ENCODE peak calls at places on chromosomes 3 and 15, in seven cellular contexts. G is hepatocyte; I is H7; Z is CD4-positive, alpha-beta memory T cell; T is activated CD4-positive, alpha-beta memory T cell treated with anti-CD3 and anti-CD28 coated beads, Interleukin-2, amount 10 ng/mL, durations not matched to agents 7 days and 5 days; P is activated naive CD8-positive, alpha-beta T cell treated with anti-CD3 and anti-CD28 coated beads for 36 hours; H is activated CD4-positive, alpha-beta T cell treated with anti-CD3 and anti-CD28 coated beads, Interleukin-2, amount 10 ng/mL, durations not matched to agents 7 days and 5 days. F is an unnamed sample.
A peak's percentile ranks its signal among the peaks of the same experiment; 100 is the strongest.

GRCh38 chr15:25849431-25849921 is 13.7 kb downstream of the ATP10A start:
- DNase-seq in Z (no peak), G (peak; percentile 65), H (no peak), P (peak; percentile 41), I (peak; percentile 50), T (no peak), F (no peak)

GRCh38 chr3:197516517-197516889 is 39.3 kb downstream of the BDH1 start:
- DNase-seq in G (peak; percentile 87), P (peak; percentile 37), T (no peak), I (no peak), Z (no peak), H (no peak), F (peak; percentile 33)

GRCh38 chr3:188326111-188326510 is 172.2 kb downstream of the LPP start:
- DNase-seq in G (no peak), T (no peak), P (no peak), I (no peak), H (no peak), Z (no peak), F (no peak)

GRCh38 chr15:96337991-96338771 is 7.7 kb downstream of the NR2F2 start:
- DNase-seq in Z (no peak), T (no peak), I (peak; percentile 29), G (no peak), P (no peak), H (no peak), F (no peak)

GRCh38 chr3:158395421-158395820 is 175.6 kb upstream of the MLF1 start:
- DNase-seq in G (no peak), H (no peak), Z (no peak), P (no peak), I (no peak), T (no peak), F (no peak)

GRCh38 chr15:101159936-101160770 is 91.7 kb downstream of the CHSY1 start:
- DNase-seq in H (no peak), I (no peak), G (no peak), T (no peak), Z (no peak), P (no peak), F (peak; percentile 54)

GRCh38 chr3:100463002-100463401 is 29.4 kb upstream of the TMEM45A start:
- DNase-seq in T (no peak), Z (peak; percentile 1), P (no peak), I (peak; percentile 67), G (peak; percentile 79), H (peak; percentile 44), F (no peak)

GRCh38 chr15:56893349-56893678 is 25.1 kb upstream of the TCF12 start:
- DNase-seq in Z (no peak), I (no peak), H (no peak), T (no peak), G (no peak), P (no peak), F (no peak)

GRCh38 chr15:76994971-76995945 is at the start of gene PSTPIP1:
- DNase-seq in P (peak; percentile 77), G (no peak), H (peak; percentile 78), I (peak; percentile 62), T (peak; percentile 84), Z (peak; percentile 65), F (peak; percentile 96)

GRCh38 chr15:35626984-35627383 is 81.0 kb upstream of the DPH6 start:
- DNase-seq in Z (no peak), I (no peak), T (no peak), P (no peak), G (no peak), H (no peak), F (no peak)

GRCh38 chr3:118938183-118938961 is 96.3 kb downstream of the IGSF11 start:
- DNase-seq in Z (no peak), T (no peak), H (no peak), G (peak; percentile 32), P (no peak), I (no peak), F (no peak)

GRCh38 chr3:38022887-38023709 is 6.3 kb downstream of the PLCD1 start:
- DNase-seq in T (no peak), I (no peak), H (no peak), G (peak; percentile 2), P (no peak), Z (no peak), F (peak; percentile 77)

GRCh38 chr3:171680690-171681416 is 129.4 kb downstream of the PLD1 start:
- DNase-seq in Z (no peak), P (no peak), H (no peak), T (no peak), G (no peak), I (no peak), F (no peak)

GRCh38 chr3:73353661-73354217 is 271.0 kb downstream of the PDZRN3 start:
- DNase-seq in G (no peak), H (no peak), T (no peak), I (peak; percentile 19), P (no peak), Z (no peak), F (no peak)

GRCh38 chr3:127746400-127747057 is 73.8 kb downstream of the ABTB1 start:
- DNase-seq in I (no peak), P (no peak), T (no peak), H (no peak), G (peak; percentile 71), Z (no peak), F (peak; percentile 31)

GRCh38 chr3:36688815-36689214 is 75.5 kb downstream of the DCLK3 start:
- DNase-seq in P (no peak), Z (no peak), H (no peak), T (no peak), I (no peak), G (no peak), F (no peak)

GRCh38 chr3:128554100-128554464 is 61.1 kb upstream of the GATA2 start:
- DNase-seq in T (no peak), G (no peak), P (no peak), H (no peak), Z (no peak), I (no peak), F (no peak)

GRCh38 chr15:49063402-49064280 is 17.4 kb upstream of the SECISBP2L start:
- DNase-seq in I (peak; percentile 33), T (no peak), Z (no peak), G (no peak), H (no peak), P (no peak), F (no peak)

GRCh38 chr15:93087825-93088199 is 1.2 kb downstream of the RGMA start:
- DNase-seq in I (peak; percentile 86), Z (peak; percentile 68), H (peak; percentile 76), T (peak; percentile 81), G (peak; percentile 73), P (peak; percentile 63), F (peak; percentile 82)

GRCh38 chr3:100289339-100289738 is 28.5 kb downstream of the TBC1D23 start:
- DNase-seq in Z (no peak), G (no peak), T (no peak), I (no peak), H (no peak), P (no peak), F (no peak)

GRCh38 chr3:78728406-78729145 is 1039.2 kb downstream of the ROBO1 start:
- DNase-seq in P (no peak), I (peak; percentile 2), H (no peak), G (peak; percentile 64), T (no peak), Z (no peak), F (no peak)

GRCh38 chr15:81261172-81261808 is 62.7 kb downstream of the STARD5 start:
- DNase-seq in T (no peak), P (no peak), Z (no peak), H (no peak), G (no peak), I (no peak), F (no peak)

GRCh38 chr15:34158355-34158754 is 51.5 kb downstream of the KATNBL1 start:
- DNase-seq in G (no peak), I (no peak), H (no peak), Z (no peak), P (no peak), T (no peak), F (no peak)

GRCh38 chr3:114887806-114888205 is 259.3 kb downstream of the ZBTB20 start:
- DNase-seq in P (no peak), G (no peak), Z (no peak), T (no peak), H (no peak), I (no peak), F (no peak)

GRCh38 chr3:37974928-37975223 is 15.7 kb upstream of the VILL start:
- DNase-seq in T (no peak), I (no peak), G (no peak), P (no peak), H (no peak), Z (no peak), F (no peak)

GRCh38 chr3:61252836-61253235 is 1.6 kb upstream of the FHIT start:
- DNase-seq in G (no peak), H (no peak), Z (no peak), T (no peak), P (no peak), I (no peak), F (no peak)

GRCh38 chr3:69504232-69504631 is 118.3 kb upstream of the FRMD4B start:
- DNase-seq in P (no peak), Z (no peak), H (no peak), G (no peak), T (no peak), I (no peak), F (no peak)

GRCh38 chr15:39230205-39230916 is 350.5 kb upstream of the THBS1 start:
- DNase-seq in H (no peak), Z (no peak), P (no peak), I (no peak), T (no peak), G (no peak), F (no peak)

GRCh38 chr15:58108117-58108516 is 30.1 kb upstream of the AQP9 start:
- DNase-seq in T (no peak), G (no peak), H (no peak), I (no peak), P (no peak), Z (no peak), F (no peak)

GRCh38 chr3:184688251-184688851 is 23.5 kb downstream of the MAGEF1 start:
- DNase-seq in T (no peak), G (no peak), Z (no peak), I (peak; percentile 41), H (no peak), P (no peak), F (no peak)

GRCh38 chr3:46946856-46947544 is 29.5 kb downstream of the CCDC12 start:
- DNase-seq in G (peak; percentile 71), T (peak; percentile 87), H (peak; percentile 67), P (peak; percentile 56), I (no peak), Z (peak; percentile 61), F (peak; percentile 86)

GRCh38 chr3:12478326-12478725 is 6.0 kb upstream of the TSEN2 start:
- DNase-seq in G (no peak), H (no peak), Z (no peak), P (no peak), I (no peak), T (no peak), F (no peak)

F was measured in spleen.